ENCODE peak calls at places on chromosome 17, in four cellular contexts. E is colonic mucosa, V is fibroblast of lung, S is endodermal cell. O is an unnamed sample. For H3K4me1, the result is how much of the 10 kb centered on the place peaks cover.

GRCh38 chr17:8005357-8005756 is 2.9 kb downstream of the GUCY2D start:
- DNase-seq in V (peak), E (no peak), S (no peak), O (no peak)

GRCh38 chr17:32349503-32349853 is 479 bp upstream of the ZNF207 start:
- DNase-seq in E (peak), V (peak), S (peak), O (no peak)

GRCh38 chr17:6328279-6328678 is 106.6 kb downstream of the AIPL1 start:
- DNase-seq in V (no peak), E (no peak), S (no peak), O (no peak)

GRCh38 chr17:37743875-37744632 is 805 bp downstream of the HNF1B start:
- DNase-seq in S (peak), E (peak), V (no peak), O (no peak)

GRCh38 chr17:40540448-40540847 is 24.8 kb downstream of the CCR7 start:
- DNase-seq in E (no peak), V (no peak), S (no peak), O (no peak)

GRCh38 chr17:27612160-27612767 is 18.7 kb upstream of the LGALS9 start:
- DNase-seq in V (no peak), S (no peak), E (no peak), O (no peak)

GRCh38 chr17:79948406-79948917 is 87.2 kb downstream of the TBC1D16 start:
- DNase-seq in V (no peak), E (no peak), S (peak), O (no peak)

GRCh38 chr17:32909787-32910369 is 18.1 kb upstream of the TMEM98 start:
- DNase-seq in V (peak), S (peak), E (peak), O (peak)

GRCh38 chr17:55577011-55577586 is 65.8 kb upstream of the SMIM36 start:
- DNase-seq in S (no peak), V (peak), E (peak), O (no peak)

GRCh38 chr17:56577190-56577589 is 16.3 kb upstream of the NOG start:
- DNase-seq in E (no peak), V (no peak), S (no peak), O (no peak)

GRCh38 chr17:1329745-1330343 is 50.4 kb downstream of the TRARG1 start:
- DNase-seq in E (no peak), S (no peak), V (no peak), O (no peak)

GRCh38 chr17:49971848-49972485 is 3.0 kb downstream of the DLX4 start:
- DNase-seq in V (no peak), S (peak), E (no peak), O (no peak)

GRCh38 chr17:28346199-28346580 is 10.6 kb downstream of the TNFAIP1 start:
- DNase-seq in E (no peak), V (peak), S (peak), O (no peak)

GRCh38 chr17:77319211-77320031 is 178.7 kb downstream of the SEC14L1 start:
- DNase-seq in V (peak), S (peak), E (peak), O (peak)

GRCh38 chr17:12024332-12024731 is 3.7 kb downstream of the MAP2K4 start:
- DNase-seq in V (peak), S (no peak), E (no peak), O (no peak)

GRCh38 chr17:34519286-34519685 is 60.1 kb upstream of the TMEM132E start:
- DNase-seq in E (no peak), V (no peak), S (peak), O (peak)

GRCh38 chr17:48630009-48630924 is 4.1 kb upstream of the HOXB9 start:
- DNase-seq in V (no peak), E (peak), S (peak), O (no peak)

GRCh38 chr17:75694536-75694935 is 26.7 kb upstream of the ITGB4 start:
- DNase-seq in V (no peak), S (no peak), E (no peak), O (no peak)

GRCh38 chr17:57927048-57927723 is 28.0 kb downstream of the CUEDC1 start:
- DNase-seq in S (peak), V (peak), E (peak), O (peak)

GRCh38 chr17:42460371-42460770 is 1.7 kb downstream of the ATP6V0A1 start:
- DNase-seq in S (no peak), V (no peak), E (no peak), O (no peak)
- H3K4me3 ChIP-seq in S (peak), V (peak), E (peak), O (no peak)

DNA sequence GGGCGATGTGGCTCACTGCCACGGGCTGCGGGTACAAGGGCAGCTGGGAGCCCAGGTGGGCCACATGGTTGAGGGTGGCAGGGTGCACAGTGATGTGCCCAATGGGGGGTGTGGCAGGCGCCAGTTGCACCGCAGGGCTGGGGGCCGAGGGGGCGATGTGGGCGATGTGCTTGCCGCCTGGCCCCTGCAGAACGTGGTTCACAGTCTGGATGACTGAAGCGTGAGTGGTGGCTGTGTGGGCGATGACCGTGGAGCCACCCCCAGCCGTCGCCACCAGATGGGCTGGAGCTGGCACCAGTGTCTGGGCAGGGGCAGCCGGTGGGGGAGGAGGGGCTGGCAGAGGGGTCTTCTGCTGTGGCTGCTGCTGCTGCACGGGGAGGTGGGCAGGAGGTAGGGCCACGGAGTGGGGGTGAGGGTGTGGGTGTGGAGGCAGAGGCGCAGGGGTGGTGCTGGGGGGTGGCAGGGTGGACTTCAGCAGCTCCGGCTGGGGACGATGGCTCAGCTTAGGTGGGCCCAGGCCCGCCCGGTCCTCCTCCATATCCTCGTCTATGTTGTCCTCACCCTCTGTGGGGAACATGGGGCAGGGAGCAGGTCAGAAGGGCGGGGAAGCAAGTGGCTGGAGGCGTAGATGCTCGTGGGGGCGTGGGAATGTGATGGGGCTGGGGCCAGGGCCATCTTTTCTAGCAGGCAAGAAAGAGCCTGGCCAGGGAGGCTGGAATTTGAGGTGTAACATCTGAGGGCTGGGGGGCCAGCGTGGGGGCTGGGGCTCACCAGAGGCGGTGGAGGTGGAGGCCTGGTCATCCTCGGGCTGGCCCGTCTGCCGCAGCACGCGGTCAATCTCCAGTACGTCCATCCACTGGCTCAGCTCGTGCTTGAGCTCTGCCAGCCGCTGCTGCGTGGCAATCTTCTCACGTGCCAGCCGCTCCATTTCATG is 13.5 kb downstream of the MNT start:
- DNase-seq in V (no peak), S (no peak), E (no peak), O (no peak)
- H3K4me1 ChIP-seq in V (under half), S (under half), E (under half), O (under half)

GRCh38 chr17:16313159-16314090 is 39.8 kb downstream of the CENPV start:
- DNase-seq in V (peak), E (no peak), S (no peak), O (peak)
- H3K27ac ChIP-seq in V (no peak), E (peak), S (no peak), O (no peak)

DNA sequence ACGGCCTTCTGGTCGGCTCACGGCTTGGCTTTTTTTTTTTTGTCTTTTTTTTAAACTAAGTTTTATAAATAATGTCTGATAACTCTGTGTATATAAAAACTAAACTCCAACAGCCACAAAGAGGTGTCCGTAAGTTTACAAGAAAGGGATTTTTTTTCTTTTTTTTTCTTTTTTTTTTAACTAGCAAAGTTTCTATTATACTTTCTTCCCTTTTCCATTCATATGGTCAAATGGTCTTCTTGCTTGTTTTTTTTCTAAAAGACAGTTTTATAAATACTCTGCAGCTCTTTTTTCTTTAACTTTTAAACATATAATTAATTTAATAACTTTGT is 3.5 kb upstream of the SIRT7 start:
- DNase-seq in E (no peak), S (no peak), V (no peak), O (no peak)
- H3K4me3 ChIP-seq in E (no peak), S (no peak), V (no peak), O (no peak)

GRCh38 chr17:44782349-44782850 is 23.6 kb downstream of the ADAM11 start:
- DNase-seq in S (peak), E (no peak), V (no peak), O (no peak)

GRCh38 chr17:44779211-44780025 is 20.6 kb downstream of the ADAM11 start:
- DNase-seq in S (peak), V (peak), E (peak), O (peak)

GRCh38 chr17:44780845-44781480 is 22.2 kb downstream of the ADAM11 start:
- DNase-seq in S (peak), V (no peak), E (no peak), O (no peak)

GRCh38 chr17:44780161-44780560 is 21.4 kb downstream of the ADAM11 start:
- DNase-seq in V (no peak), E (no peak), S (peak), O (no peak)

GRCh38 chr17:44781553-44782348 is 23.0 kb downstream of the ADAM11 start:
- DNase-seq in S (peak), V (no peak), E (no peak), O (no peak)
- H3K4me1 ChIP-seq in S (under half), V (under half), E (under half), O (under half)

GRCh38 chr17:68015081-68015723 is 18.9 kb upstream of the C17orf58 start:
- DNase-seq in V (no peak), S (no peak), E (no peak), O (no peak)
- H3K27ac ChIP-seq in V (no peak), S (no peak), E (no peak), O (no peak)

GRCh38 chr17:81858170-81858966 is 2.0 kb downstream of the P4HB start:
- DNase-seq in S (no peak), E (no peak), V (no peak), O (no peak)
- H3K4me3 ChIP-seq in S (peak), E (peak), V (peak), O (no peak)

GRCh38 chr17:65867014-65867413 is 305.6 kb upstream of the AXIN2 start:
- DNase-seq in E (no peak), S (no peak), V (no peak), O (no peak)
- H3K4me1 ChIP-seq in E (under half), S (under half), V (under half), O (under half)

DNA sequence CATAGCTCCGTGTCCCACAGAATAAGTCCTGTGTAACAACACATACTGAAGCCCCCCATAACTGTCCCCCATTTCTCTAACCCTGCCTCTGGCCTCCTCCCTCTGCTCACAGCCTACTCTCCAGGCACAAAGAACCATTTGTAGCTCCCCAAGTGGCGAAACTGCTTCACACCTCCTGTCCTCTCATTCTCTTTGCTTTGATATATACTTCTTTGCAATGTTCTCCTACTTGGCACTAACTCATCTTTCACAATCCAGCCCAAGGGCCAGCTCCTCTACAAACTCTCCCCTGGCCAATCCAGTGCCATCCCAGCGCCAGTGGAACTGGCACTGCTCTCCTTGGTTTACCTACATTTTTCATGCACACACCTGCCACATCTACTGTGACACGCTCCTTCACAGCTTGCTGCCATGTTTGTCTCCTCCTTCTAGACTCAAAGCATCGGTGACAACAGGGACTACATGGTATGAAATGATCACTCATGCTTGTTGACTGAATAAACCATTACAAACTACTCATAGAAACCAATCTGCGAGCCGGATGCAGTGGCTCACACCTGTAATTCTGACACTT is 12.8 kb downstream of the CYTH1 start:
- DNase-seq in V (no peak), E (no peak), S (peak), O (no peak)
- H3K27ac ChIP-seq in V (no peak), E (no peak), S (no peak), O (no peak)

DNA sequence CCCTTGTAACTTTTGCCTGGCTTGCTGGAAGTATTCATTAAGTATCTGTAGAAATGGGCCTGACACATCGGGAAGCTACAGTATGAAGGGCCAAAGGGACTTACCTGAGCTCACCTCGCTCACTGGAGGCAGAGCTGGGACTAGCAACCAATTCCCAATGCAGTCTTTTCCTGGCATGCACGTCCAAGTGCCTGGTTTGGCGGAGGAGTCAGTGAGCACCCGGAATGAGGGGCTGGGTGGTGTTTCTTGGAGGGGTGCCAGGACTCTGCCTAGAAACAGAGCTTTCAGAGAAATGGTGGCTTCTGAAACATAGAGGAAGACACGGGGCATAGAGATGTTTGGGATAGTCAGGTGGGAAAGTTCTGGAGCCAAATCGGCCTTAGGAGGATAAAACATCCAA is 18.4 kb upstream of the GPRC5C start:
- DNase-seq in V (no peak), E (no peak), S (no peak), O (no peak)
- H3K4me3 ChIP-seq in V (no peak), E (no peak), S (no peak), O (no peak)